ENCODE peak calls at places on chromosomes 5 and 9, in five cellular contexts. V is cardiac muscle cell, Y is mammary epithelial cell, N is neural crest cell, E is bronchial epithelial cell. P is an unnamed sample.
A peak's percentile ranks its signal among the peaks of the same experiment; 100 is the strongest.

GRCh38 chr5:166625210-166625865 is 1666.1 kb upstream of the WWC1 start:
- DNase-seq in N (no peak), V (no peak), Y (no peak), E (no peak), P (no peak)

GRCh38 chr5:60243713-60244112 is 350.2 kb upstream of the PDE4D start:
- DNase-seq in N (no peak), E (no peak), Y (no peak), V (no peak), P (no peak)

GRCh38 chr9:109381011-109381729 is 60.3 kb upstream of the EPB41L4B start:
- DNase-seq in Y (peak; percentile 43), V (no peak), N (no peak), E (peak; percentile 42), P (no peak)

GRCh38 chr9:126025973-126026372 is 278.8 kb downstream of the PBX3 start:
- DNase-seq in Y (no peak), N (no peak), V (no peak), E (no peak), P (no peak)

GRCh38 chr5:77347435-77348098 is 137.1 kb downstream of the PDE8B start:
- DNase-seq in E (no peak), Y (no peak), N (no peak), V (no peak), P (no peak)

GRCh38 chr5:172716796-172717313 is 54.1 kb downstream of the DUSP1 start:
- DNase-seq in Y (peak; percentile 52), E (peak; percentile 65), N (peak; percentile 93), V (peak; percentile 87), P (peak; percentile 89)

GRCh38 chr9:77848428-77848827 is 183.2 kb downstream of the GNAQ start:
- DNase-seq in N (no peak), E (no peak), V (no peak), Y (no peak), P (no peak)

GRCh38 chr9:130140701-130141100 is 31.5 kb upstream of the NCS1 start:
- DNase-seq in Y (no peak), V (no peak), E (no peak), N (no peak), P (no peak)

GRCh38 chr5:138705567-138705966 is 47.7 kb upstream of the CTNNA1 start:
- DNase-seq in Y (no peak), E (no peak), N (no peak), V (no peak), P (no peak)

GRCh38 chr9:79660615-79661014 is 88.8 kb downstream of the TLE4 start:
- DNase-seq in E (no peak), Y (no peak), V (no peak), N (no peak), P (no peak)

GRCh38 chr5:314676-315487 is 6.6 kb upstream of the AHRR start:
- DNase-seq in N (no peak), V (no peak), Y (no peak), E (no peak), P (no peak)

GRCh38 chr5:66828551-66829421 is 232.6 kb downstream of the MAST4 start:
- DNase-seq in Y (peak; percentile 89), E (peak; percentile 87), N (peak; percentile 30), V (peak; percentile 93), P (peak; percentile 67)

GRCh38 chr9:126564716-126565115 is 49.0 kb upstream of the LMX1B start:
- DNase-seq in N (no peak), E (no peak), Y (no peak), V (no peak), P (no peak)

DNA sequence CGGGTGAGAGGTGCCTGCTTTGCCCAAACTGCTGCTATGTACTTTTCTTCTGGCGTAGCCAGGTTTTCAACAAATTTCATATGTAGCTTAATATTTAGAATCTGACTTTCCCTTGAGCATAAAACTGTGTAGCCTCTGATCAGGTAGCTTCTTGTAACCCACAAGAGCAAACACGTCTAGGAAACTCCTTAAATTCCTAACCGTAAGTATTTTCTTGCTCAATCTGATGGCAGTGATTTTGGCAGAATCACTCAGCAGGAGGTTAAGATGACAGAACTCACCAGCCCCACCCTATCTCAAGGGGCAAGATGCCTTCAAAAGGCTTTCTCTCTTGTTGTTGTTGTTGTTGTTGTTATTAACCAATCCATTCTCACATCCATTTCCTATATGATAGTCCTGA is 20.8 kb downstream of the CKMT2 start:
- DNase-seq in E (peak; percentile 84), Y (peak; percentile 53), N (no peak), V (no peak), P (peak; percentile 26)
- TF ChIP-seq CTCF in E (no peak), Y (no peak), N (no peak), V (no peak), P (no peak)

GRCh38 chr5:174411513-174411819 is 312.9 kb upstream of the MSX2 start:
- DNase-seq in N (no peak), Y (no peak), V (no peak), E (no peak), P (no peak)

GRCh38 chr5:174410716-174411512 is 313.5 kb upstream of the MSX2 start:
- DNase-seq in N (no peak), Y (no peak), V (no peak), E (no peak), P (peak; percentile 55)

GRCh38 chr5:174412374-174412773 is 312.0 kb upstream of the MSX2 start:
- DNase-seq in N (no peak), Y (no peak), V (no peak), E (no peak), P (no peak)

GRCh38 chr5:174409971-174410370 is 314.4 kb upstream of the MSX2 start:
- DNase-seq in E (no peak), N (no peak), Y (no peak), V (no peak), P (no peak)

GRCh38 chr5:174409070-174409469 is 315.3 kb upstream of the MSX2 start:
- DNase-seq in V (no peak), Y (no peak), E (no peak), N (no peak), P (peak; percentile 20)
- TF ChIP-seq CTCF in V (peak; percentile 25), Y (no peak), E (no peak), N (peak; percentile 32), P (no peak)

GRCh38 chr9:28610339-28610738 is 1037.1 kb upstream of the C9orf72 start:
- DNase-seq in N (no peak), E (no peak), Y (no peak), V (no peak), P (no peak)
- TF ChIP-seq CTCF in N (no peak), E (no peak), Y (no peak), V (no peak), P (no peak)

DNA sequence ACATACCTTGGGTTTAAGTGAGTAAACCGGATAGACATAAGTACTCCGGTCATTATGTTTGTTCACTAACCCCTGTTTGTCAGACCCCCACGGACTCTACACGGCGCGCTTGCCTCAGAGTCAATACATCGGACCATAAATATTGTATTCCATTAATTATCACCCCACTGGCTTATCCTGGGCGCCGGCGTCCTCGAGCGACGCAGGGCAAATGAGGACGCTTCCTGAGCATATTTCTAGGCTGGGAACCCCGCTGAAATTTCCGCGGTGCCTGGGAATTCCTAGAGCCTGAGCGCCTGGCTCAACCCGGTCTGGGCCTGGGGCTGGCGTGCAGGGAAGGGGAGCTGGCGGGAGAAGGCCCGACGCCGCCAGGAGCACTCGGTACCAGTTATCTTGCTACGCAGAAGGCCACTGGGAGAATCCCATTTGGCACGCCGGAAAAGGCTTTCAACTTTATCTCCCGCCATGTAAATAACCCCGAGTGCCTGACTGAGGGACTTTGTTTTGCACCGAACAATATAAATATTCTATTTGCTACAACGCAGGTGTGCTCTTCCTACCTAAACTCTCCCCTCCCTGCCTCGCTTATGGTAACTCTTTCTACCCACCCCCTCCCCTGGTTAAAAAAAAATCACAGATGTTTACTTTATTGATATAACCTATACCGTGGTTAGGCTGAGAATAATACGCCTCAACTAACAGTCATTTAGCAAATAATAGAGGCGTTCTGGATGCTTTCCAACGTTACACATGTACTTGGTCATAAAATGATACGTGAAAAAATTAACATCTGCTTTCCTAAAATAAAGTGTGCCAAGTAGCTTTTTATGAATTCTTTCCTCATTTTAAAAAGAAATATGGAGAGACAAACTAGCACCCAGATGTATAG is 19.5 kb downstream of the NR2F1 start:
- DNase-seq in Y (no peak), V (peak; percentile 42), E (no peak), N (no peak), P (no peak)
- TF ChIP-seq CTCF in Y (no peak), V (no peak), E (no peak), N (no peak), P (no peak)

GRCh38 chr9:21811914-21812313 is 9.5 kb downstream of the MTAP start:
- DNase-seq in V (no peak), N (no peak), Y (no peak), E (no peak), P (no peak)

GRCh38 chr9:21815643-21816042 is 13.2 kb downstream of the MTAP start:
- DNase-seq in E (no peak), N (no peak), V (no peak), Y (no peak), P (no peak)

GRCh38 chr9:21812945-21813568 is 10.6 kb downstream of the MTAP start:
- DNase-seq in E (peak; percentile 71), Y (peak; percentile 74), V (peak; percentile 73), N (peak; percentile 54), P (no peak)

GRCh38 chr9:21812415-21812814 is 10.0 kb downstream of the MTAP start:
- DNase-seq in Y (peak; percentile 95), N (no peak), V (no peak), E (peak; percentile 95), P (no peak)

GRCh38 chr9:21813575-21814473 is 11.4 kb downstream of the MTAP start:
- DNase-seq in E (peak; percentile 83), V (peak; percentile 78), N (peak; percentile 51), Y (peak; percentile 73), P (no peak)
- TF ChIP-seq CTCF in E (peak; percentile 55), V (peak; percentile 57), N (peak; percentile 90), Y (peak; percentile 71), P (no peak)

P was measured in MCF 10A.